ENCODE peak calls at places on chromosome 6, in ten cellular contexts. L, V, S, C, M, O, B, W, N and Z are unnamed samples.

GRCh38 chr6:45423901-45424627 is 46.3 kb upstream of the SUPT3H start:
- DNase-seq in L (no peak), V (no peak), S (no peak), C (no peak), M (no peak), O (no peak), B (peak; percentile 69), W (no peak), N (no peak), Z (no peak)

GRCh38 chr6:17472653-17473183 is 79.3 kb downstream of the CAP2 start:
- DNase-seq in L (peak; percentile 49), V (no peak), S (no peak), C (no peak), M (no peak), O (no peak), B (no peak), W (peak; percentile 7), N (no peak), Z (no peak)

GRCh38 chr6:89411019-89411268 is 1.1 kb downstream of the RRAGD start:
- DNase-seq in L (peak; percentile 19), V (no peak), S (no peak), C (no peak), M (no peak), O (no peak), B (no peak), W (no peak), N (no peak), Z (no peak)

GRCh38 chr6:158357570-158358216 is 45.4 kb downstream of the TULP4 start:
- DNase-seq in L (no peak), V (no peak), S (no peak), C (no peak), M (no peak), O (no peak), B (no peak), W (no peak), N (no peak), Z (no peak)

GRCh38 chr6:104218132-104218531 is 641.6 kb downstream of the HACE1 start:
- DNase-seq in L (no peak), V (no peak), S (no peak), C (no peak), M (no peak), O (no peak), B (no peak), W (no peak), N (no peak), Z (no peak)

GRCh38 chr6:43744490-43744889 is 25.5 kb upstream of the VEGFA start:
- DNase-seq in L (no peak), V (no peak), S (no peak), C (no peak), M (no peak), O (no peak), B (peak; percentile 48), W (no peak), N (no peak), Z (no peak)

GRCh38 chr6:37170273-37171140 is 555 bp downstream of the PIM1 start:
- DNase-seq in L (peak; percentile 75), V (no peak), S (no peak), C (no peak), M (peak; percentile 49), O (peak; percentile 17), B (peak; percentile 84), W (peak; percentile 87), N (no peak), Z (no peak)

GRCh38 chr6:165844801-165845364 is 181.8 kb upstream of the PDE10A start:
- DNase-seq in L (no peak), V (no peak), S (no peak), C (no peak), M (no peak), O (no peak), B (no peak), W (no peak), N (no peak), Z (no peak)

GRCh38 chr6:41371992-41372525 is 36.7 kb downstream of the NCR2 start:
- DNase-seq in L (peak; percentile 44), V (no peak), S (no peak), C (no peak), M (no peak), O (no peak), B (no peak), W (peak; percentile 59), N (no peak), Z (peak; percentile 37)

GRCh38 chr6:28981391-28981832 is 23.7 kb downstream of the ZNF311 start:
- DNase-seq in L (peak; percentile 66), V (peak; percentile 30), S (peak; percentile 43), C (no peak), M (peak; percentile 66), O (peak; percentile 77), B (no peak), W (peak; percentile 53), N (no peak), Z (no peak)

GRCh38 chr6:113464959-113465358 is 392.2 kb upstream of the MARCKS start:
- DNase-seq in L (peak; percentile 80), V (no peak), S (no peak), C (no peak), M (no peak), O (peak; percentile 70), B (no peak), W (no peak), N (peak; percentile 43), Z (no peak)

GRCh38 chr6:139679516-139680179 is 305.2 kb upstream of the CITED2 start:
- DNase-seq in L (peak; percentile 38), V (peak; percentile 14), S (no peak), C (no peak), M (no peak), O (peak; percentile 44), B (no peak), W (no peak), N (no peak), Z (no peak)

GRCh38 chr6:53437557-53438202 is 88.9 kb upstream of the ELOVL5 start:
- DNase-seq in L (peak; percentile 90), V (peak; percentile 66), S (no peak), C (no peak), M (no peak), O (peak; percentile 69), B (no peak), W (peak; percentile 8), N (peak; percentile 62), Z (peak; percentile 8)

GRCh38 chr6:68975064-68975463 is 340.0 kb downstream of the ADGRB3 start:
- DNase-seq in L (no peak), V (no peak), S (no peak), C (no peak), M (no peak), O (no peak), B (no peak), W (no peak), N (no peak), Z (peak; percentile 50)

GRCh38 chr6:14292119-14292518 is 174.5 kb downstream of the CD83 start:
- DNase-seq in L (no peak), V (no peak), S (no peak), C (no peak), M (no peak), O (no peak), B (no peak), W (peak; percentile 56), N (no peak), Z (no peak)

GRCh38 chr6:83970582-83970981 is 63.0 kb upstream of the MRAP2 start:
- DNase-seq in L (no peak), V (no peak), S (no peak), C (no peak), M (no peak), O (no peak), B (no peak), W (no peak), N (no peak), Z (no peak)

GRCh38 chr6:137976430-137976829 is 109.4 kb downstream of the TNFAIP3 start:
- DNase-seq in L (no peak), V (no peak), S (no peak), C (no peak), M (no peak), O (no peak), B (no peak), W (no peak), N (no peak), Z (no peak)

GRCh38 chr6:12890171-12890790 is 173.7 kb downstream of the PHACTR1 start:
- DNase-seq in L (no peak), V (no peak), S (no peak), C (no peak), M (no peak), O (no peak), B (no peak), W (no peak), N (no peak), Z (no peak)

GRCh38 chr6:108736832-108737231 is 111.4 kb upstream of the ARMC2 start:
- DNase-seq in L (peak; percentile 82), V (peak; percentile 53), S (no peak), C (no peak), M (no peak), O (peak; percentile 46), B (no peak), W (no peak), N (peak; percentile 76), Z (no peak)

GRCh38 chr6:28597924-28598323 is 72.2 kb downstream of the GPX5 start:
- DNase-seq in L (peak; percentile 17), V (no peak), S (no peak), C (no peak), M (no peak), O (no peak), B (no peak), W (no peak), N (no peak), Z (no peak)

GRCh38 chr6:158321960-158322359 is 9.7 kb downstream of the TULP4 start:
- DNase-seq in L (peak; percentile 52), V (peak; percentile 32), S (no peak), C (no peak), M (no peak), O (no peak), B (no peak), W (no peak), N (peak; percentile 27), Z (no peak)

GRCh38 chr6:135832186-135832585 is 19.3 kb upstream of the PDE7B start:
- DNase-seq in L (no peak), V (no peak), S (no peak), C (no peak), M (no peak), O (no peak), B (no peak), W (no peak), N (no peak), Z (no peak)

GRCh38 chr6:44238687-44239350 is 8.1 kb upstream of the HSP90AB1 start:
- DNase-seq in L (no peak), V (no peak), S (no peak), C (no peak), M (no peak), O (no peak), B (no peak), W (no peak), N (no peak), Z (no peak)

GRCh38 chr6:45663181-45664180 is 285.7 kb upstream of the SUPT3H start:
- DNase-seq in L (peak; percentile 77), V (no peak), S (no peak), C (no peak), M (peak; percentile 9), O (peak; percentile 65), B (no peak), W (peak; percentile 48), N (no peak), Z (peak; percentile 22)

GRCh38 chr6:158081657-158081935 is 86.5 kb downstream of the SERAC1 start:
- DNase-seq in L (no peak), V (no peak), S (no peak), C (no peak), M (no peak), O (peak; percentile 90), B (no peak), W (no peak), N (no peak), Z (no peak)

GRCh38 chr6:56767892-56768531 is 125.3 kb upstream of the DST start:
- DNase-seq in L (no peak), V (no peak), S (no peak), C (no peak), M (no peak), O (no peak), B (no peak), W (no peak), N (no peak), Z (no peak)

GRCh38 chr6:168713839-168714238 is 272.9 kb downstream of the SMOC2 start:
- DNase-seq in L (peak; percentile 27), V (no peak), S (no peak), C (no peak), M (no peak), O (no peak), B (no peak), W (no peak), N (no peak), Z (no peak)

GRCh38 chr6:1387632-1388031 is 1.7 kb upstream of the FOXF2 start:
- DNase-seq in L (no peak), V (no peak), S (no peak), C (no peak), M (no peak), O (no peak), B (no peak), W (no peak), N (no peak), Z (no peak)